ENCODE peak calls at places on chromosomes 2 and 18, in nine cellular contexts. P, I, W, O, T, U, G, Y and K are unnamed samples.

GRCh38 chr2:219017166-219017931 is 24.0 kb downstream of the CFAP65 start:
- DNase-seq in O (no peak), U (no peak), G (no peak), I (no peak), Y (no peak), W (no peak), P (no peak), T (no peak), K (no peak)

GRCh38 chr2:59484673-59485072 is 1068.8 kb downstream of the BCL11A start:
- DNase-seq in Y (no peak), P (no peak), O (no peak), G (no peak), I (no peak), W (no peak), T (no peak), U (no peak), K (no peak)

GRCh38 chr2:148720501-148720998 is 76.0 kb downstream of the EPC2 start:
- DNase-seq in P (no peak), T (no peak), O (peak; percentile 57), W (no peak), U (no peak), I (peak; percentile 51), G (no peak), Y (no peak), K (peak; percentile 31)

GRCh38 chr18:3611313-3612038 is 161.5 kb downstream of the TGIF1 start:
- DNase-seq in Y (no peak), P (no peak), T (no peak), I (no peak), O (peak; percentile 33), G (no peak), U (no peak), W (no peak), K (no peak)

GRCh38 chr2:223779877-223780276 is 57.5 kb downstream of the AP1S3 start:
- DNase-seq in G (no peak), P (peak; percentile 68), T (peak; percentile 50), I (no peak), Y (no peak), W (no peak), U (peak; percentile 15), O (peak; percentile 34), K (no peak)

GRCh38 chr2:160893581-160893980 is 266.6 kb upstream of the TANK start:
- DNase-seq in U (no peak), Y (no peak), I (no peak), O (no peak), W (no peak), T (no peak), P (no peak), G (peak; percentile 33), K (peak; percentile 20)

GRCh38 chr18:61998957-61999356 is 106.2 kb upstream of the RNF152 start:
- DNase-seq in I (no peak), W (no peak), P (no peak), U (peak; percentile 93), T (no peak), Y (no peak), O (peak; percentile 94), G (no peak), K (no peak)

GRCh38 chr2:71154798-71155197 is 24.4 kb downstream of the MPHOSPH10 start:
- DNase-seq in T (peak; percentile 32), P (peak; percentile 72), O (no peak), Y (no peak), I (no peak), W (no peak), U (no peak), G (no peak), K (no peak)

GRCh38 chr2:211159972-211160371 is 603.6 kb downstream of the CPS1 start:
- DNase-seq in U (no peak), P (no peak), Y (no peak), G (no peak), O (no peak), W (no peak), T (no peak), I (no peak), K (no peak)

GRCh38 chr2:55489467-55490062 is 30.0 kb upstream of the CFAP36 start:
- DNase-seq in P (no peak), T (no peak), I (no peak), G (no peak), O (no peak), W (no peak), Y (no peak), U (no peak), K (no peak)

GRCh38 chr2:74516070-74516633 is 1.9 kb downstream of the TLX2 start:
- DNase-seq in U (no peak), G (peak; percentile 75), Y (no peak), I (peak; percentile 62), T (no peak), P (no peak), O (peak; percentile 11), W (peak; percentile 67), K (peak; percentile 69)

GRCh38 chr2:74503506-74504475 is 3.7 kb downstream of the PCGF1 start:
- DNase-seq in Y (no peak), T (no peak), W (no peak), P (no peak), G (no peak), U (no peak), I (peak; percentile 33), O (no peak), K (no peak)

GRCh38 chr18:36503477-36503876 is 206.0 kb downstream of the FHOD3 start:
- DNase-seq in I (no peak), P (no peak), U (no peak), G (no peak), T (no peak), W (no peak), Y (no peak), O (no peak), K (no peak)

GRCh38 chr18:36504928-36505327 is 207.4 kb downstream of the FHOD3 start:
- DNase-seq in G (no peak), W (no peak), O (peak; percentile 25), U (peak; percentile 60), T (no peak), Y (no peak), P (no peak), I (no peak), K (no peak)

GRCh38 chr18:36496022-36496421 is 198.5 kb downstream of the FHOD3 start:
- DNase-seq in Y (no peak), I (no peak), O (no peak), T (no peak), W (no peak), U (peak; percentile 42), G (no peak), P (no peak), K (no peak)

GRCh38 chr18:36501100-36501499 is 203.6 kb downstream of the FHOD3 start:
- DNase-seq in U (no peak), W (no peak), T (no peak), O (no peak), G (peak; percentile 47), Y (no peak), I (no peak), P (no peak), K (no peak)

DNA sequence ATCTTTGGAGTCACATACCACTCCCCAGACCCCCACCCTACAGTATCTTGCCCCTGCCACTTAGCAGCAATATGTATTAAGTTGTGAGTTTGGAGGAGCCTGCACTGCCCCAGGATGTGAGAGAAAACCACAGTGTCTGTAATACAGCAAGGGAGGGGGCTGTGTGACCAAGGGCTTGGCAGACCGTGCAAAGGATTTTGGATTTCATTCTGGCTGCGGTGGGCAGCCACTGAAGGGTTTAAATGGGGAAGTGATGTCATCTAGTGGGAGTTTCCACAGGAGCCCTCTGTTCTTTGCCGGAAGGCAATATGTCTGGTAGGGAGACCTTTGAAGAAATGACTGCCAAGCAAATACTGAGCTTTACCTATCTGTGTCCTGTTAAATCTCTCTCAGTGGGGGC is 202.4 kb downstream of the FHOD3 start:
- DNase-seq in O (no peak), U (peak; percentile 69), Y (no peak), P (no peak), I (no peak), W (no peak), G (no peak), T (no peak), K (no peak)
- H3K4me3 ChIP-seq in O (no peak overlapping the region), U (no peak overlapping the region), Y (no peak overlapping the region), P (no peak overlapping the region), I (no peak overlapping the region), W (no peak overlapping the region), G (no peak overlapping the region), T (no peak overlapping the region), K (no peak overlapping the region)

GRCh38 chr18:48660346-48661228 is 121.8 kb downstream of the CTIF start:
- DNase-seq in W (no peak), Y (no peak), I (peak; percentile 24), U (no peak), G (no peak), O (no peak), P (no peak), T (no peak), K (no peak)
- H3K27ac ChIP-seq in W (no peak overlapping the region), Y (no peak overlapping the region), I (no peak overlapping the region), U (no peak overlapping the region), G (no peak overlapping the region), O (peak overlapping the region; percentile 13), P (no peak overlapping the region), T (peak overlapping the region; percentile 17), K (no peak overlapping the region)

DNA sequence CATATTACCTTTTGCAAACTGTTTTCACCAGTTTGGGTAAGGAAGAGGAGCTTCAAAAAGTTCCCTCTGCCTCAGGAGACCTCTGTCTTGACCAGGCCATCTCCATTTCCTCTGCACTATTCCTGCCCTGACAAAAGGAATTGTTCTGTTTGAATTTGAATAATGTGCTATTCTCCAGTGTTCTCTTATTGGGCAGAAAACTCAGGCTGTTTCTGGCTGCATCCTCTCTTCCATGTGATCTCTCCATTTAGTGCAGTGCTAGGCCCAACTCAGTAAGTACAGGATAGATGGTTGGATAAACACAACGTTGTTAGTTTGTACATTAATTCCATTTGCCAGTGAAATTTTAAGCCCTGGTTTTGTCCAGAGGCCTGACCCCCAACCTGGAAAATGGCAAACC is 102.2 kb upstream of the CELF4 start:
- DNase-seq in G (no peak), W (no peak), O (no peak), P (no peak), T (no peak), U (no peak), I (no peak), Y (no peak), K (no peak)
- H3K9me3 ChIP-seq in G (no peaks in the 10 kb centered on the region), W (no peaks in the 10 kb centered on the region), O (peaks cover 33% of the 10 kb centered on the region), P (no peaks in the 10 kb centered on the region), T (no peaks in the 10 kb centered on the region), U (no peaks in the 10 kb centered on the region), I (no peaks in the 10 kb centered on the region), Y (no peaks in the 10 kb centered on the region), K (no peaks in the 10 kb centered on the region)

DNA sequence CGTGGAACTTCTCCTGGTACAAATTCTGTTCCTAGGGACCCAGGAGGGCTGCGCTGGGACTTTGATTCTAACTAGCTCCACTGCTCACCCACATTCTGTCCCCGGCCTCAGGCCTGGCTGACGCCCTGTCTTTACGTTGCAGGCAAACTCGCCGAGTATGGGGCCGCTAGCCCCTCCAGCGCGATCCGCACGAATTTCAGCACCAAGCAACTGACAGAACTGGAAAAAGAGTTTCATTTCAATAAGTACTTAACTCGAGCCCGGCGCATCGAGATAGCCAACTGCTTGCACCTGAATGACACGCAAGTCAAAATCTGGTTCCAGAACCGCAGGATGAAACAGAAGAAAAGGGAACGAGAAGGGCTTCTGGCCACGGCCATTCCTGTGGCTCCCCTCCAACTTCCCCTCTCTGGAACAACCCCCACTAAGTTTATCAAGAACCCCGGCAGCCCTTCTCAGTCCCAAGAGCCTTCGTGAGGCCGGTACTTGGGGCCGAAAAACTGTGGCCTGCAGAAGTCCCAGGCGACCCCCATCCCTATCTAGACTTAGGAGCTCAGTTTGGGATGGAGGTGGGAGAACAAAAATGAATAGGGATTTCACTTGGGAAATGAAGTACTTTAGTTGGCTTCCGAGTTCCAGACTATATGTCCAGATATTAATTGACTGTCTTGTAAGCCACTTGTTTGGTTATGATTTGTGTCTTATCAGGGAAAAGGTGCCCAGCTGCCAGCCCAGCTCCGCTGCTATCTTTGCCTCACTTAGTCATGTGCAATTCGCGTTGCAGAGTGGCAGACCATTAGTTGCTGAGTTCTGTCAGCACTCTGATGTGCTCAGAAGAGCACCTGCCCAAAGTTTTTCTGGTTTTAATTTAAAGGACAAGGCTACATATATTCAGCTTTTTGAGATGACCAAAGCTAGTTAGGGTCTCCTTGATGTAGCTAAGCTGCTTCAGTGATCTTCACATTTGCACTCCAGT is 1.5 kb downstream of the HOXD1 start:
- DNase-seq in W (no peak), I (no peak), T (no peak), Y (no peak), G (no peak), U (no peak), O (no peak), P (no peak), K (no peak)
- H3K4me3 ChIP-seq in W (peak overlapping the region; percentile 66), I (peak overlapping the region; percentile 68), T (no peak overlapping the region), Y (no peak overlapping the region), G (peak overlapping the region; percentile 67), U (no peak overlapping the region), O (no peak overlapping the region), P (peak overlapping the region; percentile 72), K (no peak overlapping the region)